ENCODE peak calls at places on chromosomes 11 and 22, in five cellular contexts. H is left lung, Z is K562, G is left ventricle myocardium inferior, M is heart right ventricle. Y is an unnamed sample. For H3K4me1, the result is how much of the 10 kb centered on the place peaks cover.

GRCh38 chr11:34565417-34566208 is 52.0 kb upstream of the ELF5 start:
- DNase-seq in H (no peak), Z (peak), G (no peak), M (no peak), Y (no peak)

GRCh38 chr11:99419991-99420390 is 399.2 kb downstream of the CNTN5 start:
- DNase-seq in H (no peak), Z (no peak), G (no peak), M (no peak), Y (no peak)

GRCh38 chr22:48592488-48592887 is 1235.2 kb downstream of the BRD1 start:
- DNase-seq in H (no peak), Z (no peak), G (no peak), M (no peak), Y (no peak)

GRCh38 chr11:2357246-2357645 is 19.9 kb upstream of the CD81 start:
- DNase-seq in H (no peak), Z (no peak), G (no peak), M (no peak), Y (no peak)

GRCh38 chr22:19450363-19451175 is 3.1 kb upstream of the C22orf39 start:
- DNase-seq in H (no peak), Z (no peak), G (no peak), M (no peak), Y (no peak)

GRCh38 chr11:117796456-117797428 is at the start of gene DSCAML1:
- DNase-seq in H (peak), Z (peak), G (no peak), M (peak), Y (peak)

GRCh38 chr11:17171342-17171741 is 36.4 kb downstream of the PIK3C2A start:
- DNase-seq in H (no peak), Z (no peak), G (no peak), M (no peak), Y (no peak)

GRCh38 chr11:113778111-113778910 is 1.3 kb upstream of the CLDN25 start:
- DNase-seq in H (no peak), Z (no peak), G (no peak), M (no peak), Y (peak)

GRCh38 chr11:31816467-31817053 is 5.4 kb upstream of the PAX6 start:
- DNase-seq in H (peak), Z (no peak), G (no peak), M (no peak), Y (no peak)

GRCh38 chr22:31036671-31037550 is 44.2 kb upstream of the SMTN start:
- DNase-seq in H (no peak), Z (no peak), G (no peak), M (no peak), Y (peak)

GRCh38 chr11:9662273-9662672 is 1.6 kb upstream of the SWAP70 start:
- DNase-seq in H (no peak), Z (no peak), G (no peak), M (no peak), Y (no peak)

GRCh38 chr11:32792948-32793475 is 1.4 kb downstream of the CCDC73 start:
- DNase-seq in H (no peak), Z (peak), G (peak), M (peak), Y (peak)

GRCh38 chr11:116185551-116185950 is 587.2 kb downstream of the BUD13 start:
- DNase-seq in H (no peak), Z (no peak), G (no peak), M (no peak), Y (no peak)

GRCh38 chr11:126348806-126349582 is 6.5 kb upstream of the ST3GAL4 start:
- DNase-seq in H (no peak), Z (no peak), G (peak), M (peak), Y (peak)

GRCh38 chr11:14981507-14981906 is 9.4 kb upstream of the CALCA start:
- DNase-seq in H (no peak), Z (no peak), G (no peak), M (no peak), Y (no peak)

GRCh38 chr11:105960252-105961245 is 61.5 kb downstream of the MSANTD4 start:
- DNase-seq in H (peak), Z (peak), G (no peak), M (no peak), Y (no peak)

GRCh38 chr11:118791961-118792578 is 1.1 kb upstream of the DDX6 start:
- DNase-seq in H (no peak), Z (peak), G (no peak), M (no peak), Y (peak)

GRCh38 chr11:26905368-26905767 is 88.5 kb upstream of the FIBIN start:
- DNase-seq in H (no peak), Z (no peak), G (no peak), M (no peak), Y (no peak)

GRCh38 chr22:42932857-42933782 is 76.0 kb upstream of the ARFGAP3 start:
- DNase-seq in H (no peak), Z (peak), G (no peak), M (no peak), Y (no peak)

DNA sequence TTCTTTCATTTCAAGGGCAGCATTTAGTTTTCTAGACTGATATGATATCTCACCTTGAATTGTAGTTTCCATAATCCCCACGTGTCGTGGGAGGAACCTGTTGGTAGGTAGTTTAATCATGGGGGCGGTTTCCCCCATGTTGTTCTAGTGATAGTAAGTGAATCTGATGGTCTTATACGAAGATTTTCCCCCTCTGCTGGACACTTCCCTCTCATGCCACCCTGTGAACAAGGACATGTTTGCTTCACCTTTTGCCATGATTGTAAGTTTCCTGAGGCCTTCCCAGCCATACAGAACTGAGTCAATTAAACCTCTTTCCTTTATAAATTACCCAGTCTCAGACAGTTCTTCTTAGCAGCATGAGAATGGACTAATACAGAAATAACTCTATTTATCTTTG is 851.1 kb upstream of the FAT3 start:
- DNase-seq in H (no peak), Z (no peak), G (no peak), M (no peak), Y (no peak)
- TF ChIP-seq CTCF in H (no peak), Z (no peak), G (no peak), M (no peak), Y (no peak)

DNA sequence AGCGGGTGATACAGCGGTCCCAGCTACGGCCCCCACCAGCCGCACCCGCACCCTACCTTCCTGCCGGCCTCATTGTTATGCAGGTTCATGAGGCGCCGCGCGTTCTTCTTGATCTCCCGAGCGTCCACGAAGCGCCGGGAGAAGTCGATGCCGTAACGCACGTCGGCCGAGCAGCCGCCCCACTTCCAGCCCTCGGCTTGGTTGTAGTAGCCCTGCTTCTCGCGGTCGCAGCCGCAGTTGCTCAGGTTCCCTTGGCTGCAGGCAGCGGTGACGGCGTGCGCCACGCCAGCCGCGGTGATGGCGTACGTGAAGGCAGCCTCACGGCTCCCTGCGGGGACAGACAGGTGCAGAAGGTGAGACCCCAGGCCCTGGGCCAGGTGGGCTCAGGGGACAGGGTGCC is 45.9 kb downstream of the WNT7B start:
- DNase-seq in H (no peak), Z (no peak), G (no peak), M (no peak), Y (no peak)
- H3K4me3 ChIP-seq in H (no peak), Z (no peak), G (no peak), M (no peak), Y (no peak)

GRCh38 chr22:21943571-21944448 is 8.8 kb downstream of the PPM1F start:
- DNase-seq in H (no peak), Z (no peak), G (no peak), M (no peak), Y (no peak)
- H3K4me1 ChIP-seq in H (under half), Z (under half), G (half or more), M (half or more), Y (under half)

DNA sequence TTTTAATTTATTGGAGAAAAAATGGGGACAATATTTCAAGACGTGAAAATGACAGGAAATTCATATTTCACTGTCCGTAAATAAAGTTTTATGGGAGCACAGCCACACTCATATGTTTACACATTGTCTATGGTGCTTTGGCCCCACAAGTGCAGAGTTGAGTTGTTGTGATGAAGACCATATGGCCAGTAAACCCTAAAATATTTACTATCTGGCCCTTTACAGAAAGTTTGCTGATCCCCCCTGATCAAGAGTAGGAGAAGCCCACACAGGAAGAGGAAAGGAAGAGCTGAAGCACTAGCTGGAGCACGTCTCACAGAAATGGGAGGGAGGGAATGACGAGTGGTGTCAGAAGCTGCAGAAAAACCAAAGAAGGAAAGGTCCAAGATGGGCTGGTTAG is 78.8 kb downstream of the TNRC6B start:
- DNase-seq in H (no peak), Z (no peak), G (no peak), M (no peak), Y (no peak)
- TF ChIP-seq CTCF in H (no peak), Z (no peak), G (no peak), M (no peak), Y (no peak)

DNA sequence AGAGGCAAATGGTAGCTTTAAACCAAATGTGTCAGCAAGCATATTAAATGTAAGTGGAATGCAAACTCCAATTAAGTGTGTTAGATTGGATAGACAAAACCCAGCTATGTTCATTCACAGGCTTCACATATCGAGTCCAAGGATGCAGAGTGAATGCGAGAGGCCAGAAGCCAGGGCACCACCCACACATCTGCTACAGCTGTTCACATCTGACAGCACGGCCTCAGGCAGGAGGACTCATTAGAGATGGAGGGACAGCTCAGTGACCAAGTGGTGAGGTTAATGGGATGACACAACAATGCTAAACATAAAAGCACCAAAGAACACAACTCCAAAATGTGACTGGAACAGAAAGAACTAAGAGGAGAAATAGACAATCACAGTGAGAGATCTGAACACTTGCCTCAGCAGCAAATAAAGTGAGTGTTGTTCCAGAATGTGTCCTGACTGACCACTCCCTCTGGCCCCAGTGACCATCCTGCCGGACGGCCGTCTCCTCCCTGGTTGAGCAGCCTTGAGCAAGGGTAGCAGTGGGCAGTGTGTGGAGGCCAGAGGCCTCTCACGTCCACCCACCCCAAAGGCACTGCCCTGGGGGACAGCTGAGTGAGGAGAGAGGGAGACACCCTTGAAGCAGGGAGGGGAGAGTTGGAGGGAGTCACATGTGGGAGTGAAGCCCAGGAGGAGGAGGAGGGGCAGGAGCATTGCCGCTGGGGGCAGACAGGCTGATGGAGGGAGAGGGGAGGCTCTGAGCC is 23.7 kb downstream of the ALG12 start:
- DNase-seq in H (no peak), Z (peak), G (no peak), M (no peak), Y (no peak)
- H3K4me3 ChIP-seq in H (no peak), Z (no peak), G (no peak), M (no peak), Y (no peak)

GRCh38 chr11:86153439-86153838 is 84.6 kb upstream of the PICALM start:
- DNase-seq in H (no peak), Z (no peak), G (no peak), M (no peak), Y (no peak)

GRCh38 chr11:86155210-86155844 is 86.4 kb upstream of the PICALM start:
- DNase-seq in H (no peak), Z (no peak), G (no peak), M (no peak), Y (no peak)

GRCh38 chr11:86158716-86159669 is 85.6 kb upstream of the EED start:
- DNase-seq in H (no peak), Z (peak), G (no peak), M (no peak), Y (no peak)

GRCh38 chr11:86157797-86158378 is 86.7 kb upstream of the EED start:
- DNase-seq in H (no peak), Z (no peak), G (no peak), M (no peak), Y (no peak)

GRCh38 chr11:86156397-86156977 is 87.6 kb upstream of the PICALM start:
- DNase-seq in H (no peak), Z (no peak), G (no peak), M (no peak), Y (no peak)
- H3K4me1 ChIP-seq in H (under half), Z (half or more), G (under half), M (under half), Y (under half)

DNA sequence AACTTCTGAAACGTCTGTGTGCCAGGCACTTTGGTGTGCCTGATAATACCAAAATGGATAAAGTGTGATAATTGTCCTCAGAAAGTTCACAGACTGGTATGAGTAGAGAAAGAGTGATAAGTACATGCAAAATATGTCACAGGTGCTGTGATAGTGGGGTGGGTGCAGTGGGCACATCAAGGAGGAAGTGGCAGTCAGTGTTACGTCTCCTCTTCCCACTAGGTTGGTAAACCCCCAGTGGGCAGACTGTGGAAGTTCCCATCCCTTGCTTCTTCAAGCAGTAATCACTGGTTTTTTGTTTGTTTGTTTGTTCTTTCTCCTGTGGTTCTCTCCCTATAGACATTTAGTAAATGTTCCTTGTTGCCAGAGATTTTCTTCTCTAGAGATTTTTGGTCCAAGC is 5.4 kb downstream of the RNF121 start:
- DNase-seq in H (no peak), Z (no peak), G (no peak), M (no peak), Y (no peak)
- TF ChIP-seq CTCF in H (no peak), Z (no peak), G (no peak), M (no peak), Y (no peak)